ENCODE peak calls at places on chromosomes 4 and X, in eight cellular contexts. J, S, X, Z, T, C, I and L are unnamed samples.
A peak's percentile ranks its signal among the peaks of the same experiment; 100 is the strongest.

GRCh38 chr4:119314356-119314755 is 7.6 kb downstream of the FABP2 start:
- DNase-seq in J (peak; percentile 64), S (peak; percentile 68), X (peak; percentile 59), Z (no peak), T (peak; percentile 83), C (peak; percentile 70), I (no peak), L (no peak)

GRCh38 chrX:154840856-154841255 is 6.4 kb upstream of the SMIM9 start:
- DNase-seq in J (peak; percentile 23), S (no peak), X (peak; percentile 67), Z (no peak), T (peak; percentile 40), C (peak; percentile 64), I (no peak), L (peak; percentile 16)

GRCh38 chr4:10182446-10183424 is 66.1 kb upstream of the WDR1 start:
- DNase-seq in J (no peak), S (no peak), X (no peak), Z (no peak), T (no peak), C (no peak), I (no peak), L (peak; percentile 19)

GRCh38 chrX:3777416-3777815 is 64.0 kb upstream of the PRKX start:
- DNase-seq in J (no peak), S (no peak), X (no peak), Z (no peak), T (no peak), C (no peak), I (no peak), L (no peak)

GRCh38 chr4:102578819-102579218 is 77.7 kb downstream of the NFKB1 start:
- DNase-seq in J (peak; percentile 8), S (peak; percentile 86), X (no peak), Z (peak; percentile 44), T (peak; percentile 93), C (no peak), I (no peak), L (no peak)

GRCh38 chrX:153450114-153450948 is 4.5 kb upstream of the TREX2 start:
- DNase-seq in J (peak; percentile 1), S (no peak), X (no peak), Z (no peak), T (no peak), C (no peak), I (no peak), L (no peak)

GRCh38 chr4:188691811-188692210 is 552.6 kb downstream of the TRIML1 start:
- DNase-seq in J (no peak), S (no peak), X (peak; percentile 3), Z (no peak), T (no peak), C (peak; percentile 6), I (no peak), L (no peak)

GRCh38 chrX:12153741-12154140 is 15.5 kb downstream of the FRMPD4 start:
- DNase-seq in J (no peak), S (no peak), X (no peak), Z (no peak), T (no peak), C (no peak), I (no peak), L (no peak)

GRCh38 chr4:175308236-175308635 is 390.1 kb downstream of the ADAM29 start:
- DNase-seq in J (no peak), S (no peak), X (peak; percentile 35), Z (no peak), T (no peak), C (peak; percentile 62), I (no peak), L (no peak)

GRCh38 chrX:118348186-118348810 is 2.4 kb downstream of the WDR44 start:
- DNase-seq in J (no peak), S (no peak), X (no peak), Z (no peak), T (peak; percentile 40), C (peak; percentile 13), I (no peak), L (no peak)

GRCh38 chrX:10014462-10015373 is 47.6 kb downstream of the CLDN34 start:
- DNase-seq in J (peak; percentile 91), S (peak; percentile 87), X (peak; percentile 87), Z (peak; percentile 38), T (peak; percentile 79), C (peak; percentile 87), I (no peak), L (peak; percentile 87)
- H2AFZ ChIP-seq in J (peak overlapping the region; percentile 78), S (no peak overlapping the region), X (peak overlapping the region; percentile 81), Z (no peak overlapping the region), T (no peak overlapping the region), C (peak overlapping the region; percentile 60), I (peak overlapping the region; percentile 41), L (peak overlapping the region; percentile 68)

GRCh38 chr4:5890063-5890727 is 2.7 kb downstream of the CRMP1 start:
- DNase-seq in J (peak; percentile 65), S (peak; percentile 96), X (no peak), Z (peak; percentile 87), T (peak; percentile 93), C (no peak), I (no peak), L (no peak)

GRCh38 chr4:5887011-5887360 is 5.9 kb downstream of the CRMP1 start:
- DNase-seq in J (no peak), S (no peak), X (no peak), Z (no peak), T (no peak), C (peak; percentile 4), I (no peak), L (no peak)

GRCh38 chr4:5887361-5888221 is 5.3 kb downstream of the CRMP1 start:
- DNase-seq in J (peak; percentile 49), S (peak; percentile 81), X (no peak), Z (no peak), T (peak; percentile 75), C (no peak), I (no peak), L (no peak)

GRCh38 chr4:5888222-5888701 is 4.6 kb downstream of the CRMP1 start:
- DNase-seq in J (peak; percentile 68), S (peak; percentile 92), X (no peak), Z (no peak), T (peak; percentile 87), C (no peak), I (no peak), L (no peak)

DNA sequence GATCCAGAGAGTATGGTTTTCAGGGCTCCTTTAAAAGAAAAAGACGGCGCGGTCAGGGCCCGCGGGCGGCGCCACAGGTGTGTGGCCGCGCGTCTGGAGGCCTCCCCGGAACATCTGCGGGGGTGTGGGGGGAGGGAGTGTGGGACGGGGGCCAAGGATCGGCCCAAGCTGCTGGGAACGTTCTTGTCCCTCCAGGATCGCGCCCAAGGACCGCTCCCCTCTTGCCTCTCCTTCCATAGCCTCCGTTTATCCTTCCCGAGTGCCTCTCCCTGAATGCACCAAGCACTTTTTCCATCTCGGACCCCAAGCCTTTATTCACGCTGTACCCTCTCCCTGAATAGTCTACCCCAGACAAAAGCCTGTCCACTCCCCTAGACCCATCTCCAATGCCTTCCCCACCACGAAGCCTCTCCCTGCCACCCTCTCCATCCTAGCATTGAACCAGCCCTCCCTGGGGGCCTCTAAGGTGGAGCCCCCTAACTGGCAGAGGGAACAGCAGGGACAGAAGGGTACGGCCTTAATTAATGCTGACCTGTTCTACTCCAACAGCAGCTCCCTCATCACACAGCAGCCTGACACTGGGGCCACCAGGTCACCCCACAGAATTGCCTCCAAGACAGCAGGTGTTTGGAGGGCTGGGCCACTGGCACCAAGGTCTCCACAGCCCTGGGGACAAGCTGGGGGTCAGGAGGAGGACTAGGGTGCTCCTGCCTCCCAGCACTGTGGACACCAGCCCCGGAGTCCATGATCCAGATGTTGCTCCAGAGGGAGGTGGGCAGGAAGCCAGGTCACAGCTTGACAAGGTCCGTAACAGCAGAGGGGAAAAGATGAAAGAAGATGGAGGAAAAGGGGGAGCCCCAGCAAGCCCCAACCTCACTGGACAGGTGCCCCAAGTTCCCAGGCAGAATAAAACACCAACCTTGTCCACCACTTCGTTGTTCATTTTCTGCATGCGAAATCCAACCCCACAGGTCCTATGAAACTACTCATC is 3.9 kb downstream of the CRMP1 start:
- DNase-seq in J (peak; percentile 18), S (no peak), X (no peak), Z (no peak), T (no peak), C (no peak), I (no peak), L (no peak)
- TF ChIP-seq EZH2 in J (peak; percentile 12), S (no peak), X (no peak), Z (no peak), T (no peak), C (no peak), I (no peak), L (no peak)

GRCh38 chr4:99630857-99631256 is 26.8 kb downstream of the C4orf54 start:
- DNase-seq in J (no peak), S (no peak), X (no peak), Z (no peak), T (no peak), C (no peak), I (no peak), L (no peak)

GRCh38 chr4:99625369-99625768 is 32.3 kb downstream of the C4orf54 start:
- DNase-seq in J (no peak), S (no peak), X (no peak), Z (no peak), T (no peak), C (no peak), I (no peak), L (no peak)

GRCh38 chr4:99633772-99634171 is 23.9 kb downstream of the C4orf54 start:
- DNase-seq in J (no peak), S (no peak), X (no peak), Z (no peak), T (no peak), C (no peak), I (no peak), L (no peak)

GRCh38 chr4:99628040-99628439 is 29.6 kb downstream of the C4orf54 start:
- DNase-seq in J (no peak), S (no peak), X (no peak), Z (no peak), T (no peak), C (no peak), I (no peak), L (no peak)

DNA sequence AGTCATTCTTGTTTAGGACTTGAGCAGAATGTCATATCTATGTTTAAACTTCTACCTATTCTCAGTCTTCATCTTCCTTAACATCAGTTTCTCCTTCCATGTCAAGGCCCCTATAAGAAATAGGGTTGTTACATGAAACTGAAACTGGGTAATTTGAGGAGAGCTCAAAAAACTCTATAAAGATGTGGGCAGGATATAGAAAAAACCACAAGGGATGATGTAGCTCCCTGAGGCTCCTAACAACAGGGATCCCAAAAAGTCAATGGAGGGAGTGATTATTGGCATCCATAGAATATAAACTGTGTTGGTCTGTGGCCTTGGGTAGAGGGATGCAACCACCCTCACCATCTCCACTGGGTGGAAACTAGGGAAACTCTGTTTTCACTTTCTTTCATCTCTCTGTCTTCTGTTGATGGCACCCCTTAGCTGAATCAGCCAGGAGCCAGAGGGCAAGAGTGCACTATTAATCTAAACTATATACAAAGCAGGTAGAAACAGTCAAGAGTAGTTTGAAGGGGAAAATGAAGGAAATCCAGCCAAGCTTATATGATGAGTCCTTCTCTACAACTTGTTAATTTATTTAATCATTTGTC is 27.6 kb downstream of the C4orf54 start:
- DNase-seq in J (no peak), S (no peak), X (peak; percentile 54), Z (no peak), T (no peak), C (no peak), I (no peak), L (no peak)
- H3K4me2 ChIP-seq in J (no peak overlapping the region), S (no peak overlapping the region), X (peak overlapping the region; percentile 23), Z (no peak overlapping the region), T (no peak overlapping the region), C (no peak overlapping the region), I (no peak overlapping the region), L (no peak overlapping the region)

DNA sequence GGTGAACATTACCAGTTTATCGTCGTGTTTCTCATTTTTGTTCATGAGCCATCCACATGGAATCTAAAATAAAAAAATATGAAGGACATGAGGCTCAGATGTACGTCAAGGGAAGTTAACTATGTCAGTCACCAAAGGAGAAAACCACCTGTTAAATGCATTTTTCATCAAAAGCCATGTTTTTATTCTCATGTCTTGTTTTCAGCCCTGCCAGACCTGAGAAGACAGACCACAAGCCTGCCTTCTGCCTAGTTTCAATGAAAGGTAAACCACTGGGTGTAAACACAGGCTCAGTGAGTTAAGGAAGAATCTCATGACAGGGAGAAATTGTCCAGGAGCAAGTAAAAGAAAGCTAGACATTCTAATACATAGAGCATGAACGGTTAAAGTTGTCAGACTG is 52.3 kb upstream of the TNIP3 start:
- DNase-seq in J (no peak), S (no peak), X (no peak), Z (no peak), T (no peak), C (no peak), I (no peak), L (no peak)
- H2AFZ ChIP-seq in J (no peak overlapping the region), S (no peak overlapping the region), X (no peak overlapping the region), Z (no peak overlapping the region), T (no peak overlapping the region), C (no peak overlapping the region), I (no peak overlapping the region), L (no peak overlapping the region)